ENCODE peak calls at places on chromosomes 2 and 18, in nine cellular contexts. N, Q, L, A, X, D, O, W and T are unnamed samples.

GRCh38 chr2:56184500-56184996 is 758 bp downstream of the CCDC85A start:
- DNase-seq in N (peak), Q (no peak), L (no peak), A (no peak), X (peak), D (no peak), O (peak), W (peak), T (no peak)

GRCh38 chr2:38483773-38484501 is 106.9 kb upstream of the ATL2 start:
- DNase-seq in N (no peak), Q (no peak), L (no peak), A (no peak), X (no peak), D (no peak), O (no peak), W (no peak), T (no peak)

GRCh38 chr2:151198646-151199045 is 63.0 kb downstream of the RBM43 start:
- DNase-seq in N (no peak), Q (no peak), L (no peak), A (no peak), X (no peak), D (no peak), O (no peak), W (no peak), T (no peak)

GRCh38 chr2:188519133-188519532 is 227.5 kb downstream of the GULP1 start:
- DNase-seq in N (no peak), Q (peak), L (no peak), A (no peak), X (no peak), D (no peak), O (no peak), W (no peak), T (no peak)

GRCh38 chr2:240635998-240636547 is 10.8 kb downstream of the GPR35 start:
- DNase-seq in N (no peak), Q (no peak), L (no peak), A (no peak), X (no peak), D (no peak), O (peak), W (no peak), T (peak)

GRCh38 chr2:102049756-102050443 is 58.1 kb downstream of the IL1R2 start:
- DNase-seq in N (no peak), Q (no peak), L (no peak), A (no peak), X (no peak), D (peak), O (no peak), W (no peak), T (no peak)

GRCh38 chr2:238970553-238971081 is 122.7 kb downstream of the TWIST2 start:
- DNase-seq in N (peak), Q (peak), L (no peak), A (peak), X (no peak), D (peak), O (peak), W (peak), T (no peak)

GRCh38 chr2:144490857-144491256 is 29.1 kb downstream of the ZEB2 start:
- DNase-seq in N (no peak), Q (no peak), L (no peak), A (no peak), X (no peak), D (no peak), O (no peak), W (no peak), T (no peak)

GRCh38 chr18:57998461-57998860 is 45.6 kb upstream of the NEDD4L start:
- DNase-seq in N (no peak), Q (peak), L (no peak), A (no peak), X (no peak), D (no peak), O (no peak), W (no peak), T (no peak)